ENCODE peak calls at places on chromosome 5, in nine cellular contexts. One of them, this sample, is unnamed.

GRCh38 chr5:173760461-173761181 is 127.5 kb upstream of the CPEB4 start:
- DNase-seq in AG09319: no peak
- DNase-seq in SK-N-SH: no peak
- DNase-seq in C1 segment of cervical spinal cord: no peak
- DNase-seq in T-helper 1 cell: no peak
- DNase-seq in foreskin keratinocyte: no peak
- DNase-seq in DMS79 treated with DMSO at 0.1 percent for 48 hours: no peak
- DNase-seq in CD8-positive, alpha-beta T cell: no peak
- DNase-seq in ovary: no peak
- DNase-seq in this sample: no peak

GRCh38 chr5:181060924-181061323 is 20.9 kb downstream of the BTNL9 start:
- DNase-seq in ovary: no peak
- DNase-seq in DMS79 treated with DMSO at 0.1 percent for 48 hours: no peak
- DNase-seq in AG09319: no peak
- DNase-seq in SK-N-SH: no peak
- DNase-seq in C1 segment of cervical spinal cord: no peak
- DNase-seq in CD8-positive, alpha-beta T cell: no peak
- DNase-seq in T-helper 1 cell: no peak
- DNase-seq in foreskin keratinocyte: no peak
- DNase-seq in this sample: no peak

GRCh38 chr5:14663734-14664269 is 716 bp upstream of the OTULIN start:
- DNase-seq in T-helper 1 cell: no peak
- DNase-seq in CD8-positive, alpha-beta T cell: no peak
- DNase-seq in AG09319: no peak
- DNase-seq in C1 segment of cervical spinal cord: peak
- DNase-seq in foreskin keratinocyte: no peak
- DNase-seq in DMS79 treated with DMSO at 0.1 percent for 48 hours: peak
- DNase-seq in SK-N-SH: peak
- DNase-seq in ovary: no peak
- DNase-seq in this sample: no peak

GRCh38 chr5:140178082-140178410 is 3.1 kb downstream of the CYSTM1 start:
- DNase-seq in foreskin keratinocyte: no peak
- DNase-seq in SK-N-SH: no peak
- DNase-seq in T-helper 1 cell: no peak
- DNase-seq in ovary: no peak
- DNase-seq in AG09319: no peak
- DNase-seq in CD8-positive, alpha-beta T cell: no peak
- DNase-seq in DMS79 treated with DMSO at 0.1 percent for 48 hours: no peak
- DNase-seq in C1 segment of cervical spinal cord: no peak
- DNase-seq in this sample: no peak

GRCh38 chr5:153972240-153972639 is 66.5 kb downstream of the FAM114A2 start:
- DNase-seq in SK-N-SH: no peak
- DNase-seq in foreskin keratinocyte: no peak
- DNase-seq in AG09319: no peak
- DNase-seq in DMS79 treated with DMSO at 0.1 percent for 48 hours: no peak
- DNase-seq in C1 segment of cervical spinal cord: no peak
- DNase-seq in T-helper 1 cell: no peak
- DNase-seq in ovary: no peak
- DNase-seq in CD8-positive, alpha-beta T cell: no peak
- DNase-seq in this sample: no peak

GRCh38 chr5:131794596-131794995 is 2.2 kb downstream of the FNIP1 start:
- DNase-seq in CD8-positive, alpha-beta T cell: no peak
- DNase-seq in ovary: no peak
- DNase-seq in foreskin keratinocyte: no peak
- DNase-seq in T-helper 1 cell: no peak
- DNase-seq in C1 segment of cervical spinal cord: no peak
- DNase-seq in SK-N-SH: no peak
- DNase-seq in DMS79 treated with DMSO at 0.1 percent for 48 hours: no peak
- DNase-seq in AG09319: no peak
- DNase-seq in this sample: no peak

GRCh38 chr5:33892419-33893151 is 795 bp upstream of the ADAMTS12 start:
- DNase-seq in T-helper 1 cell: no peak
- DNase-seq in ovary: peak
- DNase-seq in CD8-positive, alpha-beta T cell: no peak
- DNase-seq in AG09319: peak
- DNase-seq in foreskin keratinocyte: no peak
- DNase-seq in C1 segment of cervical spinal cord: no peak
- DNase-seq in SK-N-SH: no peak
- DNase-seq in DMS79 treated with DMSO at 0.1 percent for 48 hours: peak
- DNase-seq in this sample: peak

GRCh38 chr5:159218595-159219023 is 9.3 kb upstream of the RNF145 start:
- DNase-seq in SK-N-SH: no peak
- DNase-seq in foreskin keratinocyte: no peak
- DNase-seq in DMS79 treated with DMSO at 0.1 percent for 48 hours: no peak
- DNase-seq in CD8-positive, alpha-beta T cell: no peak
- DNase-seq in ovary: no peak
- DNase-seq in C1 segment of cervical spinal cord: no peak
- DNase-seq in AG09319: peak
- DNase-seq in T-helper 1 cell: no peak
- DNase-seq in this sample: peak

GRCh38 chr5:110916373-110917049 is 155.0 kb upstream of the TSLP start:
- DNase-seq in T-helper 1 cell: no peak
- DNase-seq in C1 segment of cervical spinal cord: no peak
- DNase-seq in CD8-positive, alpha-beta T cell: no peak
- DNase-seq in AG09319: peak
- DNase-seq in ovary: no peak
- DNase-seq in foreskin keratinocyte: peak
- DNase-seq in DMS79 treated with DMSO at 0.1 percent for 48 hours: no peak
- DNase-seq in SK-N-SH: no peak
- DNase-seq in this sample: peak

GRCh38 chr5:158805195-158805594 is 294.5 kb downstream of the EBF1 start:
- DNase-seq in SK-N-SH: peak
- DNase-seq in C1 segment of cervical spinal cord: no peak
- DNase-seq in foreskin keratinocyte: no peak
- DNase-seq in CD8-positive, alpha-beta T cell: no peak
- DNase-seq in ovary: no peak
- DNase-seq in DMS79 treated with DMSO at 0.1 percent for 48 hours: no peak
- DNase-seq in T-helper 1 cell: no peak
- DNase-seq in AG09319: no peak
- DNase-seq in this sample: no peak

GRCh38 chr5:179486596-179487051 is 63.7 kb upstream of the RUFY1 start:
- DNase-seq in DMS79 treated with DMSO at 0.1 percent for 48 hours: peak
- DNase-seq in foreskin keratinocyte: no peak
- DNase-seq in ovary: no peak
- DNase-seq in T-helper 1 cell: no peak
- DNase-seq in CD8-positive, alpha-beta T cell: no peak
- DNase-seq in AG09319: no peak
- DNase-seq in C1 segment of cervical spinal cord: no peak
- DNase-seq in SK-N-SH: no peak
- DNase-seq in this sample: no peak

GRCh38 chr5:78671609-78672008 is 23.0 kb upstream of the LHFPL2 start:
- DNase-seq in C1 segment of cervical spinal cord: no peak
- DNase-seq in SK-N-SH: peak
- DNase-seq in DMS79 treated with DMSO at 0.1 percent for 48 hours: no peak
- DNase-seq in CD8-positive, alpha-beta T cell: no peak
- DNase-seq in T-helper 1 cell: no peak
- DNase-seq in foreskin keratinocyte: no peak
- DNase-seq in AG09319: no peak
- DNase-seq in ovary: peak
- DNase-seq in this sample: no peak

GRCh38 chr5:139849942-139850341 is 54.3 kb downstream of the PSD2 start:
- DNase-seq in DMS79 treated with DMSO at 0.1 percent for 48 hours: peak
- DNase-seq in AG09319: no peak
- DNase-seq in C1 segment of cervical spinal cord: no peak
- DNase-seq in SK-N-SH: no peak
- DNase-seq in foreskin keratinocyte: peak
- DNase-seq in CD8-positive, alpha-beta T cell: no peak
- DNase-seq in T-helper 1 cell: no peak
- DNase-seq in ovary: no peak
- DNase-seq in this sample: peak

GRCh38 chr5:43556857-43557593 is at the start of gene PAIP1:
- DNase-seq in DMS79 treated with DMSO at 0.1 percent for 48 hours: peak
- DNase-seq in foreskin keratinocyte: peak
- DNase-seq in SK-N-SH: peak
- DNase-seq in C1 segment of cervical spinal cord: peak
- DNase-seq in T-helper 1 cell: peak
- DNase-seq in CD8-positive, alpha-beta T cell: peak
- DNase-seq in AG09319: peak
- DNase-seq in ovary: peak
- DNase-seq in this sample: no peak

GRCh38 chr5:65015767-65016166 is 247.0 kb downstream of the CWC27 start:
- DNase-seq in C1 segment of cervical spinal cord: no peak
- DNase-seq in DMS79 treated with DMSO at 0.1 percent for 48 hours: peak
- DNase-seq in AG09319: no peak
- DNase-seq in SK-N-SH: no peak
- DNase-seq in CD8-positive, alpha-beta T cell: no peak
- DNase-seq in foreskin keratinocyte: no peak
- DNase-seq in ovary: no peak
- DNase-seq in T-helper 1 cell: no peak
- DNase-seq in this sample: peak

GRCh38 chr5:176658817-176659216 is 11.5 kb downstream of the TSPAN17 start:
- DNase-seq in T-helper 1 cell: no peak
- DNase-seq in AG09319: no peak
- DNase-seq in foreskin keratinocyte: no peak
- DNase-seq in C1 segment of cervical spinal cord: no peak
- DNase-seq in CD8-positive, alpha-beta T cell: peak
- DNase-seq in SK-N-SH: no peak
- DNase-seq in ovary: peak
- DNase-seq in DMS79 treated with DMSO at 0.1 percent for 48 hours: no peak
- DNase-seq in this sample: peak

GRCh38 chr5:160685219-160685618 is 166.8 kb downstream of the ATP10B start:
- DNase-seq in CD8-positive, alpha-beta T cell: no peak
- DNase-seq in foreskin keratinocyte: no peak
- DNase-seq in ovary: no peak
- DNase-seq in DMS79 treated with DMSO at 0.1 percent for 48 hours: no peak
- DNase-seq in T-helper 1 cell: no peak
- DNase-seq in C1 segment of cervical spinal cord: no peak
- DNase-seq in AG09319: no peak
- DNase-seq in SK-N-SH: no peak
- DNase-seq in this sample: no peak

GRCh38 chr5:72178910-72179815 is 71.9 kb downstream of the MAP1B start:
- DNase-seq in ovary: peak
- DNase-seq in C1 segment of cervical spinal cord: peak
- DNase-seq in CD8-positive, alpha-beta T cell: no peak
- DNase-seq in AG09319: peak
- DNase-seq in T-helper 1 cell: no peak
- DNase-seq in SK-N-SH: peak
- DNase-seq in foreskin keratinocyte: peak
- DNase-seq in DMS79 treated with DMSO at 0.1 percent for 48 hours: no peak
- DNase-seq in this sample: peak

GRCh38 chr5:149575131-149575530 is 6.2 kb upstream of the ARHGEF37 start:
- DNase-seq in T-helper 1 cell: no peak
- DNase-seq in CD8-positive, alpha-beta T cell: no peak
- DNase-seq in foreskin keratinocyte: no peak
- DNase-seq in ovary: no peak
- DNase-seq in AG09319: no peak
- DNase-seq in DMS79 treated with DMSO at 0.1 percent for 48 hours: no peak
- DNase-seq in SK-N-SH: no peak
- DNase-seq in C1 segment of cervical spinal cord: no peak
- DNase-seq in this sample: no peak

GRCh38 chr5:68432682-68433081 is 217.1 kb downstream of the PIK3R1 start:
- DNase-seq in C1 segment of cervical spinal cord: no peak
- DNase-seq in foreskin keratinocyte: peak
- DNase-seq in CD8-positive, alpha-beta T cell: no peak
- DNase-seq in DMS79 treated with DMSO at 0.1 percent for 48 hours: no peak
- DNase-seq in ovary: no peak
- DNase-seq in AG09319: no peak
- DNase-seq in SK-N-SH: no peak
- DNase-seq in T-helper 1 cell: peak
- DNase-seq in this sample: no peak

GRCh38 chr5:141360685-141361084 is 891 bp downstream of the PCDHGB2 start:
- DNase-seq in SK-N-SH: no peak
- DNase-seq in ovary: no peak
- DNase-seq in CD8-positive, alpha-beta T cell: no peak
- DNase-seq in foreskin keratinocyte: no peak
- DNase-seq in DMS79 treated with DMSO at 0.1 percent for 48 hours: no peak
- DNase-seq in T-helper 1 cell: no peak
- DNase-seq in AG09319: no peak
- DNase-seq in C1 segment of cervical spinal cord: no peak
- DNase-seq in this sample: no peak

GRCh38 chr5:3606121-3606831 is 10.6 kb downstream of the IRX1 start:
- DNase-seq in T-helper 1 cell: no peak
- DNase-seq in CD8-positive, alpha-beta T cell: no peak
- DNase-seq in ovary: no peak
- DNase-seq in foreskin keratinocyte: no peak
- DNase-seq in C1 segment of cervical spinal cord: no peak
- DNase-seq in AG09319: no peak
- DNase-seq in DMS79 treated with DMSO at 0.1 percent for 48 hours: no peak
- DNase-seq in SK-N-SH: peak
- DNase-seq in this sample: no peak

GRCh38 chr5:135488727-135489465 is 36.7 kb upstream of the TIFAB start:
- DNase-seq in AG09319: peak
- DNase-seq in CD8-positive, alpha-beta T cell: no peak
- DNase-seq in ovary: no peak
- DNase-seq in T-helper 1 cell: no peak
- DNase-seq in SK-N-SH: peak
- DNase-seq in foreskin keratinocyte: no peak
- DNase-seq in C1 segment of cervical spinal cord: no peak
- DNase-seq in DMS79 treated with DMSO at 0.1 percent for 48 hours: peak
- DNase-seq in this sample: peak

GRCh38 chr5:139954462-139954861 is 88.6 kb downstream of the NRG2 start:
- DNase-seq in foreskin keratinocyte: no peak
- DNase-seq in AG09319: no peak
- DNase-seq in SK-N-SH: no peak
- DNase-seq in T-helper 1 cell: no peak
- DNase-seq in C1 segment of cervical spinal cord: no peak
- DNase-seq in DMS79 treated with DMSO at 0.1 percent for 48 hours: no peak
- DNase-seq in CD8-positive, alpha-beta T cell: no peak
- DNase-seq in ovary: no peak
- DNase-seq in this sample: no peak

This sample was measured in renal cortical epithelial cell.